ENCODE peak calls at places on chromosomes 4 and X, in ten cellular contexts. P is upper lobe of left lung, J is fibroblast of pulmonary artery, R is esophagus squamous epithelium, X is HCT116, H is tibial artery, Q is stomach, U is ovary, M is choroid plexus epithelial cell, L is fibroblast of mammary gland. T is an unnamed sample.

GRCh38 chr4:126888968-126889367 is 743.8 kb upstream of the INTU start:
- DNase-seq in M (peak), U (no peak), Q (no peak), J (peak), L (peak), R (no peak), X (no peak), H (no peak), P (no peak), T (peak)

GRCh38 chr4:10303291-10303690 is 153.9 kb downstream of the ZNF518B start:
- DNase-seq in H (no peak), M (no peak), X (no peak), R (no peak), U (no peak), L (no peak), J (no peak), P (no peak), Q (no peak), T (no peak)

GRCh38 chrX:154806837-154807501 is 1.7 kb upstream of the MPP1 start:
- DNase-seq in H (no peak), M (no peak), P (no peak), J (no peak), L (no peak), X (no peak), R (no peak), Q (no peak), U (no peak), T (no peak)

GRCh38 chr4:52407545-52407944 is 251.6 kb downstream of the USP46 start:
- DNase-seq in Q (no peak), P (no peak), H (no peak), L (peak), X (peak), M (peak), R (no peak), J (no peak), U (no peak), T (no peak)

GRCh38 chrX:12894074-12894691 is 12.2 kb upstream of the TLR8 start:
- DNase-seq in P (no peak), Q (peak), R (no peak), H (no peak), X (peak), J (peak), L (peak), U (no peak), M (peak), T (no peak)

GRCh38 chr4:168917150-168917779 is 92.8 kb downstream of the CBR4 start:
- DNase-seq in X (peak), J (peak), M (peak), Q (no peak), U (no peak), H (no peak), R (no peak), L (peak), P (no peak), T (no peak)

GRCh38 chr4:99723555-99724450 is 66.2 kb upstream of the C4orf54 start:
- DNase-seq in L (peak), Q (peak), U (peak), P (no peak), H (peak), J (peak), X (peak), M (peak), R (no peak), T (peak)

GRCh38 chrX:20639115-20639514 is 372.4 kb upstream of the RPS6KA3 start:
- DNase-seq in J (no peak), L (no peak), Q (no peak), R (no peak), X (no peak), M (no peak), H (no peak), U (no peak), P (no peak), T (no peak)

GRCh38 chr4:186587416-186588018 is 32.1 kb upstream of the MTNR1A start:
- DNase-seq in M (peak), X (peak), H (peak), L (peak), J (peak), R (no peak), P (no peak), U (peak), Q (peak), T (no peak)

GRCh38 chr4:41178372-41179085 is 35.8 kb downstream of the APBB2 start:
- DNase-seq in P (no peak), X (no peak), Q (no peak), M (peak), H (no peak), R (no peak), J (peak), U (no peak), L (peak), T (peak)

GRCh38 chrX:47563801-47564315 is 2.9 kb downstream of the ARAF start:
- DNase-seq in H (no peak), R (no peak), L (peak), M (peak), P (no peak), J (peak), U (no peak), X (no peak), Q (no peak), T (peak)

GRCh38 chr4:3186609-3187008 is 62.4 kb upstream of the MSANTD1 start:
- DNase-seq in M (no peak), L (peak), Q (no peak), H (no peak), U (no peak), R (no peak), J (no peak), X (no peak), P (no peak), T (no peak)

GRCh38 chrX:46444011-46444410 is 101.2 kb downstream of the ZNF674 start:
- DNase-seq in Q (no peak), H (no peak), U (no peak), R (no peak), P (no peak), J (peak), X (peak), L (peak), M (peak), T (peak)

GRCh38 chr4:138103597-138104461 is 138.3 kb downstream of the SLC7A11 start:
- DNase-seq in Q (no peak), R (no peak), X (no peak), J (no peak), L (no peak), M (no peak), H (no peak), U (no peak), P (no peak), T (no peak)

GRCh38 chrX:21412029-21412428 is 37.8 kb downstream of the CNKSR2 start:
- DNase-seq in X (no peak), H (no peak), M (no peak), Q (no peak), P (no peak), L (no peak), U (no peak), J (no peak), R (no peak), T (no peak)

GRCh38 chr4:65580551-65580950 is 89.7 kb downstream of the EPHA5 start:
- DNase-seq in M (peak), R (no peak), X (no peak), L (peak), J (peak), U (no peak), H (no peak), P (no peak), Q (no peak), T (no peak)

GRCh38 chr4:145044341-145044740 is 53.7 kb downstream of the ANAPC10 start:
- DNase-seq in H (no peak), R (no peak), P (no peak), L (peak), M (peak), U (no peak), Q (no peak), X (no peak), J (no peak), T (no peak)

GRCh38 chrX:136183175-136183574 is 35.8 kb downstream of the FHL1 start:
- DNase-seq in L (no peak), P (no peak), U (no peak), M (no peak), R (no peak), X (no peak), Q (no peak), J (no peak), H (no peak), T (no peak)

GRCh38 chr4:149706942-149707341 is 108.7 kb downstream of the IQCM start:
- DNase-seq in R (no peak), X (no peak), P (no peak), U (no peak), J (peak), Q (no peak), L (peak), H (no peak), M (peak), T (no peak)

GRCh38 chr4:2793578-2793919 is 664 bp downstream of the SH3BP2 start:
- DNase-seq in R (no peak), H (peak), J (peak), U (peak), L (peak), M (peak), Q (peak), P (no peak), X (peak), T (no peak)

GRCh38 chrX:53284684-53285447 is 3.5 kb upstream of the IQSEC2 start:
- DNase-seq in J (peak), Q (peak), H (no peak), P (no peak), U (peak), L (peak), R (no peak), M (peak), X (no peak), T (no peak)

GRCh38 chr4:169484485-169484884 is 127.9 kb downstream of the NEK1 start:
- DNase-seq in U (no peak), R (no peak), L (peak), P (no peak), J (peak), Q (no peak), X (no peak), H (no peak), M (peak), T (no peak)

GRCh38 chr4:78534286-78534955 is 17.1 kb upstream of the ANXA3 start:
- DNase-seq in R (no peak), L (no peak), M (no peak), H (no peak), P (no peak), X (peak), Q (no peak), U (no peak), J (no peak), T (no peak)

GRCh38 chr4:52195882-52196281 is 144.8 kb downstream of the SPATA18 start:
- DNase-seq in M (no peak), U (no peak), P (no peak), L (no peak), H (no peak), J (no peak), R (no peak), X (no peak), Q (no peak), T (no peak)

GRCh38 chr4:74906771-74907170 is 26.1 kb upstream of the PARM1 start:
- DNase-seq in U (no peak), Q (no peak), P (no peak), X (no peak), M (no peak), R (no peak), L (peak), H (no peak), J (no peak), T (no peak)

GRCh38 chr4:176238157-176238608 is 30.8 kb downstream of the ASB5 start:
- DNase-seq in P (no peak), X (no peak), J (peak), Q (no peak), U (no peak), R (no peak), M (peak), L (peak), H (no peak), T (peak)

GRCh38 chrX:72054776-72055495 is 76.8 kb downstream of the RTL5 start:
- DNase-seq in Q (no peak), U (no peak), P (no peak), X (no peak), M (no peak), J (no peak), H (no peak), R (no peak), L (no peak), T (no peak)

GRCh38 chr4:6373541-6374410 is 98.6 kb downstream of the PPP2R2C start:
- DNase-seq in P (no peak), L (no peak), R (no peak), H (no peak), M (no peak), U (no peak), J (no peak), Q (no peak), X (no peak), T (no peak)

GRCh38 chrX:65705439-65705838 is 38.0 kb downstream of the MSN start:
- DNase-seq in H (no peak), M (no peak), J (no peak), L (no peak), U (no peak), Q (no peak), X (no peak), R (no peak), P (no peak), T (no peak)

GRCh38 chr4:106614446-106614845 is 245.9 kb upstream of the GIMD1 start:
- DNase-seq in R (no peak), J (no peak), H (no peak), M (peak), U (no peak), Q (no peak), X (no peak), P (no peak), L (no peak), T (no peak)

GRCh38 chr4:143019351-143019750 is 165.4 kb upstream of the USP38 start:
- DNase-seq in Q (no peak), M (no peak), P (no peak), L (no peak), U (no peak), R (no peak), J (no peak), X (no peak), H (no peak), T (no peak)

GRCh38 chrX:29699214-29699613 is 516.1 kb upstream of the MAGEB2 start:
- DNase-seq in H (no peak), M (no peak), U (no peak), J (no peak), L (no peak), Q (no peak), R (no peak), X (no peak), P (no peak), T (no peak)

GRCh38 chr4:55854132-55854531 is 684 bp downstream of the EXOC1 start:
- DNase-seq in X (no peak), L (no peak), Q (no peak), H (no peak), J (no peak), P (no peak), M (no peak), R (no peak), U (no peak), T (no peak)

GRCh38 chrX:47283015-47283771 is 50.4 kb downstream of the USP11 start:
- DNase-seq in X (no peak), L (peak), Q (no peak), R (no peak), P (no peak), M (peak), H (no peak), J (peak), U (peak), T (no peak)

GRCh38 chr4:179698321-179698720 is 2256.1 kb upstream of the AGA start:
- DNase-seq in X (no peak), H (no peak), J (no peak), L (no peak), P (no peak), Q (no peak), M (no peak), U (no peak), R (no peak), T (no peak)

GRCh38 chr4:56937262-56937661 is 29.6 kb downstream of the REST start:
- DNase-seq in P (no peak), R (no peak), H (no peak), X (peak), L (peak), M (peak), U (no peak), Q (no peak), J (peak), T (peak)

DNA sequence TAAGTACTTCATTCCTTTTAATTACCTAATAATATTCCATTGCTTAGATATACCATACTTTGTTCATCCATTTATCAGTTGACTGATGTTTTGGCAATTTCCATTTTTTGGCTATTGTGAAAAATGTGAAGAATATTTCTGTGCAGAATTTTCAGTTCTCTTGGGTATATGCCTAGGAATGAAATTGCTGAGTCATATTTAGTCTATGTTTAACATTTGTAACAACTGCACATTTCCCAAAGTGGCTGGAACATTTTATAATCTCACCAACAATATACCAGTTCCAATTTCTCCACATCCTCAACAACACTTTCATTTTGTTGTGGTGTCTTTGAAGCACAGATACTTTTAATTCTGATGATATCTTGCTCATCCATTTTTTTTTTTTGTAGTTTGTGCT is 215.5 kb downstream of the PDGFC start:
- DNase-seq in L (peak), X (no peak), H (no peak), P (no peak), J (peak), Q (no peak), M (peak), R (no peak), U (no peak), T (no peak)
- TF ChIP-seq CTCF in L (no peak), X (no peak), H (no peak), P (no peak), J (no peak), Q (no peak), M (no peak), R (no peak), U (no peak), T (no peak)

GRCh38 chrX:153445106-153445855 is 575 bp downstream of the TREX2 start:
- DNase-seq in R (no peak), Q (no peak), U (peak), M (no peak), X (no peak), L (no peak), H (no peak), J (no peak), P (no peak), T (no peak)
- H3K4me3 ChIP-seq in R (no peak), Q (no peak), U (no peak), M (no peak), X (no peak), L (no peak), H (no peak), J (no peak), P (no peak), T (no peak)

GRCh38 chrX:103878466-103879151 is 46.6 kb upstream of the RAB9B start:
- DNase-seq in X (peak), R (no peak), H (no peak), U (no peak), J (peak), M (peak), Q (no peak), L (peak), P (no peak), T (peak)
- TF ChIP-seq CTCF in X (no peak), R (no peak), H (no peak), U (no peak), J (no peak), M (no peak), Q (no peak), L (no peak), P (no peak), T (no peak)

GRCh38 chr4:130233377-130234047 is 1137.6 kb downstream of the C4orf33 start:
- DNase-seq in J (peak), Q (no peak), X (no peak), P (no peak), M (peak), L (peak), R (no peak), H (no peak), U (no peak), T (no peak)
- H3K4me3 ChIP-seq in J (no peak), Q (no peak), X (no peak), P (no peak), M (no peak), L (no peak), R (no peak), H (no peak), U (no peak), T (no peak)

T was measured in AG09309.